ENCODE peak calls at places on chromosomes 5 and 9, in nine cellular contexts. B is AG04450, Y is colonic mucosa, F is esophagus squamous epithelium, Z is endothelial cell of umbilical vein, P is thoracic aorta, G is IMR-90, T is cardiac muscle cell, X is tibial artery. M is an unnamed sample.
A peak's percentile ranks its signal among the peaks of the same experiment; 100 is the strongest.

GRCh38 chr5:124706041-124706440 is 40.4 kb downstream of the ZNF608 start:
- DNase-seq in Z (no peak), G (no peak), Y (no peak), P (no peak), B (no peak), T (no peak), F (no peak), X (no peak), M (no peak)

GRCh38 chr5:142810891-142811290 is 40.7 kb downstream of the ARHGAP26 start:
- DNase-seq in B (no peak), T (no peak), F (no peak), G (no peak), P (no peak), X (no peak), Y (no peak), Z (no peak), M (no peak)

GRCh38 chr5:95022967-95023695 is 261.8 kb downstream of the MCTP1 start:
- DNase-seq in B (no peak), P (no peak), T (no peak), Z (no peak), G (no peak), Y (no peak), X (no peak), F (no peak), M (peak; percentile 52)

GRCh38 chr9:34139477-34140146 is 13.1 kb upstream of the DCAF12 start:
- DNase-seq in X (peak; percentile 78), P (no peak), Y (peak; percentile 22), F (no peak), B (peak; percentile 60), T (peak; percentile 28), G (peak; percentile 91), Z (peak; percentile 89), M (peak; percentile 42)

GRCh38 chr5:34868736-34869135 is 29.8 kb downstream of the TTC23L start:
- DNase-seq in F (no peak), P (no peak), X (no peak), T (no peak), B (no peak), Y (no peak), G (no peak), Z (no peak), M (no peak)

GRCh38 chr5:52738095-52738506 is 49.6 kb upstream of the ITGA1 start:
- DNase-seq in G (peak; percentile 71), B (no peak), T (peak; percentile 32), P (no peak), Y (no peak), F (no peak), X (no peak), Z (peak; percentile 21), M (no peak)

GRCh38 chr5:96931605-96932004 is 4.3 kb upstream of the LNPEP start:
- DNase-seq in T (no peak), Z (no peak), G (no peak), B (no peak), Y (no peak), F (no peak), X (no peak), P (no peak), M (no peak)

GRCh38 chr5:77319140-77319539 is 108.7 kb downstream of the PDE8B start:
- DNase-seq in B (no peak), P (no peak), X (no peak), G (no peak), Y (no peak), Z (no peak), F (no peak), T (no peak), M (no peak)

GRCh38 chr5:132224721-132225120 is 2.9 kb downstream of the P4HA2 start:
- DNase-seq in G (peak; percentile 48), B (no peak), T (no peak), Y (no peak), Z (no peak), P (no peak), X (no peak), F (no peak), M (no peak)

GRCh38 chr5:132225165-132226032 is 2.3 kb downstream of the P4HA2 start:
- DNase-seq in Z (no peak), P (peak; percentile 36), T (peak; percentile 39), X (peak; percentile 79), F (no peak), G (peak; percentile 79), B (no peak), Y (peak; percentile 86), M (no peak)

GRCh38 chr5:132222649-132223038 is 5.0 kb downstream of the P4HA2 start:
- DNase-seq in B (no peak), P (no peak), G (no peak), Y (no peak), F (no peak), X (no peak), T (no peak), Z (no peak), M (no peak)

GRCh38 chr5:132221781-132222648 is 5.6 kb downstream of the P4HA2 start:
- DNase-seq in Y (peak; percentile 38), P (peak; percentile 33), T (no peak), B (peak; percentile 78), X (peak; percentile 90), F (no peak), Z (peak; percentile 41), G (peak; percentile 87), M (no peak)

DNA sequence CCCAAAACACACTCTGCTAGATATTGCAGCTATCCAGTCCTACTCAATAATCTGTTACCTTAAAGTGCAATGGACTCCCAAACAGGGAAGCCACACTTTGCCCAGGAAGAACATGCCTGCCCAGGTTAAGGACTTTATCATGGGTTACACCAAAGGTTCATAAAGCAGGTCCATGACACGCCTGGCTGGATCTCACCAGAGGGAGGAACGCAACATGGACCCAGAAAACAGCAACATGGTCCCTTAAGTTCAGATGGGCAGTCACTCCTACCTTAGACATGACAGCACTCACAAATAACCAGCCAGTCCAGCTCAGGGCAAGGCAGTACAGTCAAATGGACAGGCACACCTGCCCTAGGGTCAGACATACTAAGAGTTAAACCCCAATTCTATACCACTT is 3.8 kb downstream of the P4HA2 start:
- DNase-seq in B (no peak), Z (no peak), G (no peak), T (no peak), F (no peak), P (no peak), Y (no peak), X (no peak), M (no peak)
- TF ChIP-seq CTCF in B (no peak), Z (no peak), G (no peak), T (no peak), F (no peak), P (no peak), Y (no peak), X (no peak), M (no peak)

GRCh38 chr9:22008662-22009562 is at the start of gene CDKN2B:
- DNase-seq in B (peak; percentile 92), Z (peak; percentile 95), F (peak; percentile 27), P (peak; percentile 80), Y (peak; percentile 98), X (peak; percentile 99), G (peak; percentile 94), T (peak; percentile 96), M (peak; percentile 90)

GRCh38 chr9:22005083-22005699 is 3.9 kb downstream of the CDKN2B start:
- DNase-seq in Y (no peak), F (no peak), T (peak; percentile 13), Z (peak; percentile 33), G (peak; percentile 37), P (no peak), B (no peak), X (no peak), M (no peak)

GRCh38 chr9:22002038-22002437 is 7.1 kb downstream of the CDKN2B start:
- DNase-seq in Y (no peak), F (no peak), X (no peak), G (no peak), T (no peak), P (no peak), B (no peak), Z (no peak), M (no peak)

GRCh38 chr9:22009563-22009867 is 410 bp upstream of the CDKN2B start:
- DNase-seq in X (no peak), T (no peak), B (no peak), G (no peak), Y (no peak), P (no peak), F (no peak), Z (no peak), M (no peak)

DNA sequence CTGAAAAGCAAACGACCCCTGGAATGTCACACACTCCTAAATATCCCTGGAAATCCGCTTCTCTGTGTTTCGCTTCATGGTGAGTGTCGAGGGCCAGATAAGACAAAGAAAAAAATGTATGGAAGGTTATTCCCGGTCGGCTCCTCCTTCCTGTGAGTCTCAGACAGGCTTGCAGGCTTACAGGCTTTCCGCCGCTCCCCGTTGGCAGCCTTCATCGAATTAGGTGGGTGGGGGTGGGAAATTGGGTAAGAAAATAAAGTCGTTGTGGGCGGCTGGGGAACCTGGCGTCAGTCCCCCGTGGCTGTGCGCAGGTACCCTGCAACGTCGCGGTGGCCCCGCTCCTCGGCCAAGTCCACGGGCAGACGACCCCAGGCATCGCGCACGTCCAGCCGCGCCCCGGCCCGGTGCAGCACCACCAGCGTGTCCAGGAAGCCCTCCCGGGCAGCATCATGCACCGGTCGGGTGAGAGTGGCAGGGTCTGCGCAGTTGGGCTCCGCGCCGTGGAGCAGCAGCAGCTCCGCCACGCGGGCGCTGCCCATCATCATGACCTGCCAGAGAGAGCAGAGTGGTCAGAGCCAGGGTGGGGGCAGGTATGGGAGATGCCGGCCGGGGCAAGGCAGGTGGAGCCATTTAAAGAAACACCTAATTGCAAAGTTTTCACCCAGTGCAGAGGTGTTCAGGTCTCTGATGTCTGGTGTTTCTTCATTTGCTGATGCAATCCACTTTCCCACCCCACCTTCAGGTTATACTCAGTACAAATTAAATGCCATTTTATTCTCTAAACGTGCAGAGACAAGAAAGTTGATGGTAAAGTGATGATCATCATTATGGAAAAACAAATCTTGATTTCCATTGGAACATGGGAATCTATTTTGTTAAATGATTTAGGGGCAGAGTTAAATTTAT is 3.2 kb downstream of the CDKN2B start:
- DNase-seq in G (peak; percentile 31), Z (no peak), Y (no peak), F (no peak), T (no peak), X (peak; percentile 47), B (no peak), P (no peak), M (no peak)
- H3K27me3 ChIP-seq in G (no peaks in the 10 kb centered on the region), Z (peaks cover 58% of the 10 kb centered on the region), Y (peaks cover 21% of the 10 kb centered on the region), F (no peaks in the 10 kb centered on the region), T (peaks cover 81% of the 10 kb centered on the region), X (no peaks in the 10 kb centered on the region), B (no peaks in the 10 kb centered on the region), P (no peaks in the 10 kb centered on the region), M (no peaks in the 10 kb centered on the region)

DNA sequence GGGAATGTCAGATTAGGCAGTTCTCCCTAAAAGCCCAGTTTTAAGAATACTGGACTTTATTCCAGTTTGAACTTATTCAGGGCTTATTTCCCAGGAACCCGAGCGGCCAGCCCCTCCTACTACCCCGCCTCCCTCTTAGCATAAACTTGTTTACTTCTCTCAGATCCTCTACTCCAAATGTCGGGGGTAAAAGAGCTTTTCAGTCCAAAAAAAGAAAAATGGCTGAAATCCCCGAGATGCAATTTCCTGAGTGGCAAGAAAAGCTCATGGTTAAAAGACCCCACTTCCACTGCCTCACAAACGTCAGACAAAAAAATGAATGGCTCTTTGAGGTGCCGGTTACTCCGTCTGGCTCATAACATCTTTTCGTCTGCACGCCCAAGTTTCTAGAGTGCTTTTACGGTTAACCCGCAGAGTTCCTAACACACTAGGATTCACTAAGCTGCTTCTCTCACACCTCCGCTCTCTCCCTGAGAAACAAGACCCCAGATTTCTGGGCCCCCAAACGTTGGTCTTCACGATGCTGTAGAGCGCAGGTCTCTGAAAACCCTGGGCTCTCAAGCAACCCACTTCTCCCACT is 404 bp downstream of the BRD8 start:
- DNase-seq in T (peak; percentile 33), F (no peak), Z (peak; percentile 60), P (no peak), Y (peak; percentile 74), X (no peak), G (peak; percentile 18), B (no peak), M (peak; percentile 23)
- TF ChIP-seq CTCF in T (no peak), F (no peak), Z (no peak), P (no peak), Y (no peak), X (no peak), G (no peak), B (no peak), M (no peak)

DNA sequence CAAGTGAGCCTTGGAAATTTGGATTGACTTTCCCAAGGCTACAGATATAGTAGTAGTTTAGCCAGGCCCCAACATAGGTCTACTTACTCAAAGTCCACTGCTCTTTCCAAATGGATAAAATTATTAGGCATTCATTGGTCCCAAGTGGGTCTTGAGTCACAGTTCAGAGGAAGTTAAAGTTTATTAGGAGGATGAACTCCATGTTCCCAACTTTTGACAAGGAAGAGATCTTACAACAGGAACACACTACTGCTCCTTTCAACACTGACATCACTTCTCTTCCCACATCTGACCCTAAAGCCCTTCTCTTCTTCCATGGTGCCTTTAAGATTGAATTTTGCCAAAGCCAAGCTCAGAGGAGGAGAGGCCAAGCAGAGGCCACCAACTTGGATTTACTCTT is 234.5 kb upstream of the TRIM32 start:
- DNase-seq in P (no peak), F (no peak), T (no peak), Z (no peak), B (no peak), G (no peak), Y (no peak), X (no peak), M (no peak)
- H3K27me3 ChIP-seq in P (no peaks in the 10 kb centered on the region), F (no peaks in the 10 kb centered on the region), T (no peaks in the 10 kb centered on the region), Z (no peaks in the 10 kb centered on the region), B (no peaks in the 10 kb centered on the region), G (no peaks in the 10 kb centered on the region), Y (no peaks in the 10 kb centered on the region), X (no peaks in the 10 kb centered on the region), M (no peaks in the 10 kb centered on the region)

M was measured in dorsolateral prefrontal cortex.